ENCODE peak calls at places on chromosomes 2 and 18, in eight cellular contexts. A is HCT116, P is OCI-LY7, Z is mesenchymal stem cell, X is fibroblast of lung, F is right cardiac atrium, K is tibial artery, T is K562. W is an unnamed sample. For H3K4me1, the result is how much of the 10 kb centered on the place peaks cover.

GRCh38 chr18:23196119-23197004 is 61.1 kb downstream of the CABLES1 start:
- DNase-seq in A (no peak), K (no peak), X (peak), T (no peak), Z (no peak), F (no peak), P (no peak), W (peak)

GRCh38 chr2:172053486-172053885 is 31.8 kb upstream of the DLX1 start:
- DNase-seq in X (no peak), K (no peak), P (no peak), A (no peak), Z (no peak), T (no peak), F (no peak), W (no peak)

GRCh38 chr2:166167451-166167850 is 39.6 kb upstream of the SCN1A start:
- DNase-seq in P (no peak), X (peak), Z (no peak), A (no peak), K (no peak), T (no peak), F (no peak), W (no peak)

GRCh38 chr2:156338578-156338977 is 6.1 kb upstream of the NR4A2 start:
- DNase-seq in A (no peak), Z (no peak), F (no peak), X (no peak), K (no peak), T (peak), P (no peak), W (no peak)

GRCh38 chr2:57497489-57498096 is 549.0 kb upstream of the VRK2 start:
- DNase-seq in T (peak), Z (peak), K (no peak), F (peak), P (peak), A (peak), X (peak), W (peak)

GRCh38 chr18:60684843-60685513 is 312.4 kb upstream of the MC4R start:
- DNase-seq in A (peak), X (peak), T (peak), P (peak), K (no peak), Z (peak), F (no peak), W (no peak)

GRCh38 chr2:121596221-121597080 is 52.8 kb downstream of the CLASP1 start:
- DNase-seq in P (peak), X (peak), A (peak), K (peak), F (peak), Z (peak), T (peak), W (no peak)

GRCh38 chr2:110789706-110790105 is 57.3 kb downstream of the ACOXL start:
- DNase-seq in A (no peak), Z (no peak), T (no peak), K (no peak), X (no peak), P (no peak), F (no peak), W (no peak)

GRCh38 chr2:44136186-44136585 is 32.5 kb upstream of the PPM1B start:
- DNase-seq in K (no peak), F (no peak), X (peak), P (no peak), A (no peak), Z (peak), T (no peak), W (no peak)

GRCh38 chr2:16281451-16282330 is 341.3 kb downstream of the MYCN start:
- DNase-seq in K (no peak), F (no peak), Z (peak), X (no peak), P (peak), A (peak), T (peak), W (peak)

GRCh38 chr18:62526098-62527025 is 3.5 kb downstream of the ZCCHC2 start:
- DNase-seq in K (peak), P (peak), F (peak), X (peak), T (peak), A (peak), Z (peak), W (no peak)

GRCh38 chr2:238970553-238971081 is 122.7 kb downstream of the TWIST2 start:
- DNase-seq in A (peak), T (peak), F (peak), K (peak), Z (peak), P (peak), X (peak), W (peak)

GRCh38 chr2:42059261-42059898 is 11.6 kb downstream of the PKDCC start:
- DNase-seq in X (no peak), A (no peak), T (no peak), P (no peak), F (peak), K (no peak), Z (no peak), W (no peak)

GRCh38 chr2:96602330-96602823 is 35.7 kb downstream of the KANSL3 start:
- DNase-seq in A (no peak), K (no peak), X (no peak), P (peak), Z (no peak), T (peak), F (no peak), W (no peak)

GRCh38 chr2:127770973-127771735 is 39.8 kb downstream of the WDR33 start:
- DNase-seq in F (no peak), A (no peak), Z (peak), T (no peak), X (peak), K (no peak), P (no peak), W (no peak)

GRCh38 chr2:22855761-22856184 is 529.2 kb upstream of the KLHL29 start:
- DNase-seq in Z (no peak), A (no peak), P (no peak), K (no peak), T (no peak), F (peak), X (no peak), W (no peak)

GRCh38 chr18:22550366-22550765 is 132.7 kb upstream of the CTAGE1 start:
- DNase-seq in P (no peak), T (no peak), F (no peak), K (no peak), X (peak), Z (no peak), A (no peak), W (no peak)

GRCh38 chr2:26670171-26670570 is 22.4 kb upstream of the KCNK3 start:
- DNase-seq in P (no peak), A (no peak), T (no peak), F (no peak), Z (no peak), K (no peak), X (peak), W (no peak)

GRCh38 chr2:161044095-161044874 is 115.9 kb upstream of the TANK start:
- DNase-seq in K (peak), P (no peak), F (peak), T (no peak), Z (peak), X (no peak), A (no peak), W (no peak)

GRCh38 chr18:43665239-43665788 is 388.0 kb upstream of the SYT4 start:
- DNase-seq in K (no peak), A (no peak), T (no peak), F (no peak), Z (peak), P (no peak), X (peak), W (no peak)

GRCh38 chr18:69787825-69788547 is 159.7 kb downstream of the CD226 start:
- DNase-seq in F (no peak), X (peak), P (no peak), K (no peak), A (peak), T (peak), Z (peak), W (no peak)

GRCh38 chr2:227717687-227718567 is at the start of gene SLC19A3:
- DNase-seq in T (peak), A (no peak), X (peak), P (no peak), F (peak), Z (peak), K (peak), W (peak)

GRCh38 chr2:61536086-61536722 is 2.0 kb downstream of the XPO1 start:
- DNase-seq in P (peak), K (no peak), T (peak), F (no peak), Z (peak), X (peak), A (no peak), W (no peak)

GRCh38 chr2:182360012-182360662 is 66.7 kb downstream of the PDE1A start:
- DNase-seq in X (peak), A (no peak), T (no peak), K (peak), Z (peak), F (peak), P (no peak), W (no peak)

GRCh38 chr2:98020992-98021713 is 25.4 kb upstream of the TMEM131 start:
- DNase-seq in K (no peak), P (no peak), F (no peak), X (no peak), Z (no peak), T (no peak), A (no peak), W (no peak)

GRCh38 chr2:84478867-84479266 is 19.8 kb upstream of the SUCLG1 start:
- DNase-seq in T (peak), F (no peak), Z (no peak), K (no peak), A (no peak), X (no peak), P (no peak), W (no peak)

GRCh38 chr2:223829128-223829527 is 8.3 kb downstream of the AP1S3 start:
- DNase-seq in K (no peak), P (no peak), X (no peak), Z (no peak), A (no peak), F (no peak), T (no peak), W (no peak)

GRCh38 chr18:25136416-25137132 is 215.4 kb downstream of the ZNF521 start:
- DNase-seq in K (no peak), P (no peak), A (no peak), X (peak), F (no peak), T (peak), Z (peak), W (no peak)

DNA sequence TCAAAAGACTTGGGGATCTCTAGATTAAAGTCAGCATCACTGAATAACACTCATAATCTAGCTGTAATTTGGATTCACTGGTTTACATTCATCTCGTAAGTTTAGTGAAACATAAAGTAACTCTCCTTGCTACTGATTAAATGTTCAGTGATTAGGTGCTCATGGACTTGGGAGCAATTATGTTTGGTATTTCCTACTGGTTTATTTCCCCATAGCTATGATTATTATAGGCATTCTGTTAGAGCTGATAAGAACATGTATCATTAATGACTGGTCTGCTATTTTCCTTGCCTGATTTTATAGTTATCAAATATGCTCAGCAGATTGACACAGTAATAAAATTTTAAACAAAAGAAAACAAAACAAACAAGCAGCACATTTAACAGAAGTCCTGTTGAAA is 334.7 kb upstream of the SLC8A1 start:
- DNase-seq in T (no peak), K (no peak), X (no peak), F (no peak), A (no peak), Z (no peak), P (no peak), W (no peak)
- H3K27ac ChIP-seq in T (no peak), K (no peak), X (no peak), F (no peak), A (no peak), Z (no peak), P (no peak), W (no peak)

GRCh38 chr18:11759456-11759855 is 70.4 kb downstream of the GNAL start:
- DNase-seq in Z (no peak), X (no peak), T (no peak), F (no peak), P (no peak), A (no peak), K (no peak), W (no peak)
- H3K4me3 ChIP-seq in Z (no peak), X (no peak), T (no peak), F (no peak), P (no peak), A (no peak), K (no peak), W (no peak)

DNA sequence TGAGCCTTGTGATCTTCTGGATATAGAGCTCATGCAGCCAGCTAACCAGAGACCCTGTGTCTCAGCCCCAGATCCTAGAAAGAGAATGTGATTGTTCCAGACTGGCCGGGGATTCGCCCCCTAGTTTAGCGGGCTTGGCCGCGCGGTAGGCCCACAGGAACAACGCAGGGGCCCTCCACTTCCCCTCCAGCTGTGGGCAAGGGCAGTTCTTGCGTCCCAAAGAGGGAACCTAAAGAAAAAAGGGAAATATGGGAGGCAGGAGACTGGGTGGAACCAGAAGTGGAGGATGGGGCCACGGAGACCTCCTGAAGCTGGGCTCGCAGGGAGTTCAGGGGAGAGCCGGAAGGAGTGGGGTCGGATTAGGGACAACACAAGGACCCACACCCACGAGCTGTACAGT is 18.1 kb downstream of the GNLY start:
- DNase-seq in A (no peak), P (no peak), F (peak), Z (no peak), T (no peak), K (peak), X (no peak), W (no peak)
- H3K4me1 ChIP-seq in A (under half), P (under half), F (under half), Z (under half), T (under half), K (under half), X (under half), W (under half)

GRCh38 chr2:158685646-158686045 is 109.5 kb upstream of the DAPL1 start:
- DNase-seq in K (no peak), X (no peak), P (no peak), A (no peak), T (no peak), Z (no peak), F (no peak), W (no peak)
- H3K27ac ChIP-seq in K (no peak), X (no peak), P (no peak), A (no peak), T (no peak), Z (no peak), F (peak), W (no peak)